ENCODE peak calls at places on chromosomes 16 and 17, in seven cellular contexts. A is activated CD8-positive, alpha-beta T cell treated with anti-CD3 and anti-CD28 coated beads, Interleukin-2, amount 10 ng/mL, durations not matched to agents 7 days and 5 days; W is mucosa of gallbladder; K is hepatocyte; T is stimulated activated CD4-positive, alpha-beta T cell treated with anti-CD3 and anti-CD28 coated beads, Interleukin-2, amount 100 ng/mL, for 24 hours; Q is kidney epithelial cell; B is activated naive CD8-positive, alpha-beta T cell treated with anti-CD3 and anti-CD28 coated beads for 36 hours. E is an unnamed sample.

GRCh38 chr17:3845361-3845753 is 689 bp downstream of the NCBP3 start:
- DNase-seq in K (peak), B (peak), T (peak), W (no peak), A (peak), Q (no peak), E (no peak)

GRCh38 chr16:86082400-86083030 is 183.6 kb downstream of the IRF8 start:
- DNase-seq in Q (no peak), T (no peak), B (no peak), K (no peak), W (no peak), A (no peak), E (no peak)

GRCh38 chr17:72646176-72646575 is 446.3 kb downstream of the SLC39A11 start:
- DNase-seq in Q (no peak), K (no peak), B (no peak), T (no peak), W (no peak), A (no peak), E (no peak)

GRCh38 chr16:75351183-75351582 is 82.1 kb downstream of the CFDP1 start:
- DNase-seq in B (no peak), A (no peak), T (no peak), Q (peak), K (no peak), W (no peak), E (no peak)

GRCh38 chr16:31143036-31143888 is 6.6 kb downstream of the PRSS36 start:
- DNase-seq in T (peak), Q (no peak), K (no peak), B (no peak), A (no peak), W (no peak), E (no peak)

GRCh38 chr16:85316321-85316919 is 204.1 kb upstream of the CIBAR2 start:
- DNase-seq in Q (no peak), T (peak), W (peak), B (peak), A (peak), K (peak), E (peak)

GRCh38 chr17:34456121-34456520 is 93.1 kb upstream of the CCL1 start:
- DNase-seq in K (no peak), T (no peak), W (no peak), A (no peak), Q (no peak), B (no peak), E (no peak)

GRCh38 chr16:23857256-23857891 is 21.6 kb downstream of the PRKCB start:
- DNase-seq in B (peak), W (no peak), A (no peak), K (no peak), T (no peak), Q (no peak), E (no peak)

GRCh38 chr17:13001991-13002615 is 15.7 kb downstream of the ELAC2 start:
- DNase-seq in A (no peak), W (no peak), T (no peak), Q (no peak), K (peak), B (no peak), E (no peak)

GRCh38 chr17:38910325-38910724 is 15.1 kb upstream of the LASP1NB start:
- DNase-seq in Q (no peak), B (no peak), A (no peak), W (no peak), K (no peak), T (no peak), E (no peak)

GRCh38 chr17:15886804-15887203 is 58.1 kb upstream of the ADORA2B start:
- DNase-seq in K (no peak), Q (no peak), T (no peak), B (no peak), A (peak), W (no peak), E (no peak)

GRCh38 chr17:71636644-71637043 is 484.2 kb upstream of the SOX9 start:
- DNase-seq in W (no peak), B (no peak), Q (no peak), K (no peak), T (no peak), A (no peak), E (no peak)